ENCODE peak calls at places on chromosomes 4 and X, in seven cellular contexts. K is iris pigment epithelial cell; F is HS-5; E is activated naive CD4-positive, alpha-beta T cell treated with anti-CD3 and anti-CD28 coated beads, Interleukin-2, amount 50 U/mL, for 16 hours; A is NCI-H2081; O is K562; Q is EL. T is an unnamed sample.

GRCh38 chr4:146329042-146329716 is 114.8 kb downstream of the REELD1 start:
- DNase-seq in A (no peak), Q (peak), E (no peak), O (no peak), K (peak), F (peak), T (peak)

GRCh38 chrX:120736989-120737388 is 107.1 kb upstream of the C1GALT1C1 start:
- DNase-seq in O (no peak), F (peak), A (no peak), Q (peak), E (no peak), K (peak), T (peak)

GRCh38 chrX:48558270-48558669 is 16.0 kb upstream of the RBM3 start:
- DNase-seq in O (no peak), F (peak), Q (peak), K (peak), E (no peak), A (no peak), T (peak)

GRCh38 chr4:145734576-145735329 is 54.8 kb downstream of the C4orf51 start:
- DNase-seq in O (peak), Q (peak), F (peak), K (peak), A (no peak), E (no peak), T (peak)

GRCh38 chr4:155960522-155960921 is 6.9 kb upstream of the CTSO start:
- DNase-seq in A (peak), F (no peak), O (no peak), Q (no peak), K (peak), E (no peak), T (peak)

GRCh38 chr4:183987529-183987946 is 82.4 kb downstream of the STOX2 start:
- DNase-seq in E (no peak), F (peak), A (peak), O (peak), K (peak), Q (peak), T (peak)

GRCh38 chr4:17718471-17718870 is 63.0 kb downstream of the FAM184B start:
- DNase-seq in K (no peak), Q (no peak), E (no peak), A (no peak), F (no peak), O (no peak), T (no peak)

GRCh38 chrX:10884246-10884645 is 226.9 kb upstream of the HCCS start:
- DNase-seq in K (peak), E (no peak), F (no peak), O (no peak), Q (no peak), A (no peak), T (no peak)

GRCh38 chrX:155108427-155108826 is 37.1 kb downstream of the BRCC3 start:
- DNase-seq in Q (no peak), E (no peak), A (no peak), F (no peak), K (no peak), O (no peak), T (no peak)

GRCh38 chr4:165152527-165152926 is 39.9 kb upstream of the TMEM192 start:
- DNase-seq in F (no peak), A (no peak), O (no peak), E (no peak), K (peak), Q (no peak), T (no peak)

T was measured in M059J.